ENCODE peak calls at places on chromosomes 16 and 17, in six cellular contexts. One of them, this sample, is unnamed.

GRCh38 chr16:49457196-49457595 is 83.6 kb downstream of the C16orf78 start:
- DNase-seq in body of pancreas: no peak
- DNase-seq in GF-D8: no peak
- DNase-seq in A549: no peak
- DNase-seq in caudate nucleus: no peak
- DNase-seq in glutamatergic neuron: no peak
- DNase-seq in this sample: no peak

GRCh38 chr16:86479419-86479818 is 30.9 kb upstream of the FOXF1 start:
- DNase-seq in body of pancreas: peak
- DNase-seq in GF-D8: no peak
- DNase-seq in A549: no peak
- DNase-seq in caudate nucleus: no peak
- DNase-seq in glutamatergic neuron: no peak
- DNase-seq in this sample: no peak

GRCh38 chr16:67206838-67207115 is 7.8 kb downstream of the ELMO3 start:
- DNase-seq in body of pancreas: no peak
- DNase-seq in GF-D8: no peak
- DNase-seq in A549: no peak
- DNase-seq in caudate nucleus: no peak
- DNase-seq in glutamatergic neuron: no peak
- DNase-seq in this sample: peak

GRCh38 chr17:45296833-45297124 is 20.0 kb downstream of the MAP3K14 start:
- DNase-seq in body of pancreas: no peak
- DNase-seq in GF-D8: no peak
- DNase-seq in A549: no peak
- DNase-seq in caudate nucleus: no peak
- DNase-seq in glutamatergic neuron: no peak
- DNase-seq in this sample: no peak

GRCh38 chr16:1395444-1396074 is 18.9 kb downstream of the UNKL start:
- DNase-seq in body of pancreas: no peak
- DNase-seq in GF-D8: no peak
- DNase-seq in A549: no peak
- DNase-seq in caudate nucleus: no peak
- DNase-seq in glutamatergic neuron: no peak
- DNase-seq in this sample: no peak

GRCh38 chr17:82016875-82017459 is 5.7 kb downstream of the CENPX start:
- DNase-seq in body of pancreas: no peak
- DNase-seq in GF-D8: no peak
- DNase-seq in A549: no peak
- DNase-seq in caudate nucleus: no peak
- DNase-seq in glutamatergic neuron: no peak
- DNase-seq in this sample: no peak

GRCh38 chr16:84144301-84144858 is 597 bp downstream of the HSDL1 start:
- DNase-seq in body of pancreas: peak
- DNase-seq in GF-D8: no peak
- DNase-seq in A549: peak
- DNase-seq in caudate nucleus: peak
- DNase-seq in glutamatergic neuron: peak
- DNase-seq in this sample: no peak

GRCh38 chr16:24820522-24820921 is 25.2 kb upstream of the SLC5A11 start:
- DNase-seq in body of pancreas: no peak
- DNase-seq in GF-D8: peak
- DNase-seq in A549: no peak
- DNase-seq in caudate nucleus: no peak
- DNase-seq in glutamatergic neuron: no peak
- DNase-seq in this sample: no peak

GRCh38 chr17:77420804-77421634 is 280.2 kb downstream of the SEC14L1 start:
- DNase-seq in body of pancreas: peak
- DNase-seq in GF-D8: no peak
- DNase-seq in A549: peak
- DNase-seq in caudate nucleus: no peak
- DNase-seq in glutamatergic neuron: peak
- DNase-seq in this sample: no peak

GRCh38 chr17:57256708-57257112 is 387 bp downstream of the MSI2 start:
- DNase-seq in body of pancreas: peak
- DNase-seq in GF-D8: no peak
- DNase-seq in A549: no peak
- DNase-seq in caudate nucleus: no peak
- DNase-seq in glutamatergic neuron: no peak
- DNase-seq in this sample: no peak

GRCh38 chr17:7929158-7930029 is at the start of gene KCNAB3:
- DNase-seq in body of pancreas: peak
- DNase-seq in GF-D8: no peak
- DNase-seq in A549: peak
- DNase-seq in caudate nucleus: peak
- DNase-seq in glutamatergic neuron: peak
- DNase-seq in this sample: no peak

GRCh38 chr17:72639711-72640110 is 452.8 kb downstream of the SLC39A11 start:
- DNase-seq in body of pancreas: no peak
- DNase-seq in GF-D8: no peak
- DNase-seq in A549: no peak
- DNase-seq in caudate nucleus: no peak
- DNase-seq in glutamatergic neuron: no peak
- DNase-seq in this sample: no peak

GRCh38 chr17:27455569-27455913 is 707 bp upstream of the KSR1 start:
- DNase-seq in body of pancreas: no peak
- DNase-seq in GF-D8: no peak
- DNase-seq in A549: no peak
- DNase-seq in caudate nucleus: no peak
- DNase-seq in glutamatergic neuron: no peak
- DNase-seq in this sample: no peak

GRCh38 chr16:51710186-51710585 is 559.1 kb upstream of the SALL1 start:
- DNase-seq in body of pancreas: no peak
- DNase-seq in GF-D8: no peak
- DNase-seq in A549: no peak
- DNase-seq in caudate nucleus: no peak
- DNase-seq in glutamatergic neuron: no peak
- DNase-seq in this sample: no peak

GRCh38 chr16:80974649-80975376 is 31.9 kb downstream of the CMC2 start:
- DNase-seq in body of pancreas: no peak
- DNase-seq in GF-D8: no peak
- DNase-seq in A549: no peak
- DNase-seq in caudate nucleus: no peak
- DNase-seq in glutamatergic neuron: peak
- DNase-seq in this sample: no peak

GRCh38 chr16:54873081-54873480 is 57.6 kb upstream of the IRX5 start:
- DNase-seq in body of pancreas: no peak
- DNase-seq in GF-D8: no peak
- DNase-seq in A549: no peak
- DNase-seq in caudate nucleus: no peak
- DNase-seq in glutamatergic neuron: no peak
- DNase-seq in this sample: no peak

GRCh38 chr17:50560185-50560824 is at the start of gene CACNA1G:
- DNase-seq in body of pancreas: peak
- DNase-seq in GF-D8: peak
- DNase-seq in A549: peak
- DNase-seq in caudate nucleus: peak
- DNase-seq in glutamatergic neuron: peak
- DNase-seq in this sample: peak

GRCh38 chr17:73365934-73366623 is 54.3 kb upstream of the CDC42EP4 start:
- DNase-seq in body of pancreas: peak
- DNase-seq in GF-D8: no peak
- DNase-seq in A549: no peak
- DNase-seq in caudate nucleus: no peak
- DNase-seq in glutamatergic neuron: peak
- DNase-seq in this sample: no peak

GRCh38 chr16:69929480-69929879 is 21.7 kb upstream of the CLEC18A start:
- DNase-seq in body of pancreas: no peak
- DNase-seq in GF-D8: no peak
- DNase-seq in A549: no peak
- DNase-seq in caudate nucleus: no peak
- DNase-seq in glutamatergic neuron: no peak
- DNase-seq in this sample: no peak

GRCh38 chr17:3735515-3735914 is 11.8 kb downstream of the HASPIN start:
- DNase-seq in body of pancreas: no peak
- DNase-seq in GF-D8: no peak
- DNase-seq in A549: no peak
- DNase-seq in caudate nucleus: no peak
- DNase-seq in glutamatergic neuron: no peak
- DNase-seq in this sample: no peak

GRCh38 chr17:41307647-41308046 is 1.5 kb downstream of the KRTAP16-1 start:
- DNase-seq in body of pancreas: no peak
- DNase-seq in GF-D8: no peak
- DNase-seq in A549: no peak
- DNase-seq in caudate nucleus: no peak
- DNase-seq in glutamatergic neuron: no peak
- DNase-seq in this sample: no peak

GRCh38 chr17:18021372-18021771 is 17.6 kb downstream of the ATPAF2 start:
- DNase-seq in body of pancreas: no peak
- DNase-seq in GF-D8: no peak
- DNase-seq in A549: no peak
- DNase-seq in caudate nucleus: no peak
- DNase-seq in glutamatergic neuron: no peak
- DNase-seq in this sample: no peak

GRCh38 chr16:4463522-4464163 is 10.8 kb downstream of the NMRAL1 start:
- DNase-seq in body of pancreas: no peak
- DNase-seq in GF-D8: no peak
- DNase-seq in A549: no peak
- DNase-seq in caudate nucleus: no peak
- DNase-seq in glutamatergic neuron: no peak
- DNase-seq in this sample: peak

GRCh38 chr16:81190667-81191066 is 47.8 kb upstream of the BCO1 start:
- DNase-seq in body of pancreas: no peak
- DNase-seq in GF-D8: no peak
- DNase-seq in A549: peak
- DNase-seq in caudate nucleus: no peak
- DNase-seq in glutamatergic neuron: no peak
- DNase-seq in this sample: no peak

GRCh38 chr17:39229274-39229913 is 3.6 kb upstream of the STAC2 start:
- DNase-seq in body of pancreas: no peak
- DNase-seq in GF-D8: peak
- DNase-seq in A549: no peak
- DNase-seq in caudate nucleus: no peak
- DNase-seq in glutamatergic neuron: no peak
- DNase-seq in this sample: no peak